ENCODE peak calls at places on chromosomes 11 and 22, in eight cellular contexts. G is right lobe of liver, O is colonic mucosa, T is SJCRH30, Y is left lung, P is tibial nerve, H is cardiac muscle cell, F is brain microvascular endothelial cell. A is an unnamed sample.

GRCh38 chr11:94283678-94284077 is 20.7 kb upstream of the IZUMO1R start:
- DNase-seq in G (no peak), O (no peak), T (no peak), Y (no peak), P (no peak), H (no peak), F (no peak), A (no peak)

GRCh38 chr11:48019597-48019996 is 39.2 kb downstream of the PTPRJ start:
- DNase-seq in G (no peak), O (no peak), T (no peak), Y (no peak), P (no peak), H (no peak), F (no peak), A (no peak)

GRCh38 chr11:12246169-12246568 is 131.2 kb upstream of the PARVA start:
- DNase-seq in G (no peak), O (no peak), T (no peak), Y (no peak), P (no peak), H (no peak), F (no peak), A (no peak)

GRCh38 chr22:23380230-23380573 is 199.9 kb downstream of the IGLL1 start:
- DNase-seq in G (no peak), O (no peak), T (peak), Y (no peak), P (no peak), H (no peak), F (no peak), A (no peak)

GRCh38 chr11:20397281-20397680 is 9.8 kb downstream of the PRMT3 start:
- DNase-seq in G (no peak), O (no peak), T (peak), Y (no peak), P (no peak), H (peak), F (peak), A (no peak)

GRCh38 chr11:26137651-26138050 is 194.3 kb upstream of the ANO3 start:
- DNase-seq in G (no peak), O (no peak), T (no peak), Y (no peak), P (no peak), H (no peak), F (no peak), A (no peak)

GRCh38 chr11:117180020-117180419 is 1.5 kb downstream of the SIDT2 start:
- DNase-seq in G (peak), O (no peak), T (peak), Y (no peak), P (no peak), H (no peak), F (no peak), A (no peak)

GRCh38 chr11:73743045-73743444 is 17.8 kb downstream of the RAB6A start:
- DNase-seq in G (no peak), O (no peak), T (no peak), Y (no peak), P (no peak), H (no peak), F (no peak), A (no peak)

GRCh38 chr11:104782377-104782754 is 115.9 kb downstream of the CASP12 start:
- DNase-seq in G (no peak), O (no peak), T (no peak), Y (no peak), P (no peak), H (no peak), F (no peak), A (no peak)

GRCh38 chr11:103326070-103326794 is 217.0 kb downstream of the DYNC2H1 start:
- DNase-seq in G (no peak), O (peak), T (peak), Y (no peak), P (no peak), H (peak), F (peak), A (no peak)

GRCh38 chr11:134126197-134126822 is 57.4 kb downstream of the JAM3 start:
- DNase-seq in G (no peak), O (no peak), T (peak), Y (no peak), P (no peak), H (no peak), F (peak), A (no peak)

GRCh38 chr22:47000888-47001287 is 238.4 kb downstream of the TBC1D22A start:
- DNase-seq in G (no peak), O (no peak), T (peak), Y (no peak), P (no peak), H (no peak), F (no peak), A (no peak)

GRCh38 chr11:70483077-70483861 is 84.9 kb downstream of the CTTN start:
- DNase-seq in G (no peak), O (no peak), T (peak), Y (peak), P (no peak), H (peak), F (peak), A (no peak)

GRCh38 chr11:67356867-67357561 is 3.7 kb upstream of the POLD4 start:
- DNase-seq in G (peak), O (peak), T (peak), Y (peak), P (no peak), H (peak), F (no peak), A (no peak)

DNA sequence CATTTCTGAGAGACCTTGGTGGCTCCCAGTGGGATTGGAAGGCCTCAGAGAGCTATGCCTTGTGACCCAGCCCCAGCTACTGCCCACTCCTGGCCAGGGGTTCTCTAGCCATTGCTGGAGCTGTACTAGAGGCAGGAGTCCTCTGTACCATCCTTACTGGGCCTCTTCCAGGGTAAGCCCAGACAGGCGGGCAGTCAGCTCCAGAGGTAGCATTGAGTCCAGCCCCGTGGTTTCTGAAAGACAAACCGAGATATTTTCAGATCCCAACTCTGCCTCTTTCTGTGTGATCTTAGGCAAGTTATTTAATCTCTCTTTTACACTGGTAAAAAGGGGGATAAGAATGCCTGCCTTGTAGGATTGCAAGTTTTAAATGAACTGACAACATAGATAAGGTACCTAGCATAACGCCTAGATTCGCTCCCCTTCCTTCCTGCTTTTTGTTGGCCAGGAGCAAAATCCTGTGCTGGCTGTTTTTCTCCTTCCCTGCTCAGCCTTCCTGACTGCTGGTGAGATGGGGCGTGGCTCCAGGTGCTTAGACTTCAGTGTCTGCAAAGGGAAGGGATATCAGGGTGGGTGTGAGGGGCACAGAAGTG is 56.5 kb upstream of the NNMT start:
- DNase-seq in G (no peak), O (no peak), T (no peak), Y (no peak), P (no peak), H (no peak), F (no peak), A (no peak)
- H3K27ac ChIP-seq in G (no peak), O (no peak), T (no peak), Y (no peak), P (no peak), H (no peak), F (no peak), A (no peak)

GRCh38 chr11:65388731-65389130 is 2.3 kb downstream of the FRMD8 start:
- DNase-seq in G (no peak), O (no peak), T (no peak), Y (no peak), P (no peak), H (no peak), F (no peak), A (no peak)
- H3K4me3 ChIP-seq in G (no peak), O (no peak), T (no peak), Y (peak), P (peak), H (no peak), F (peak), A (no peak)

DNA sequence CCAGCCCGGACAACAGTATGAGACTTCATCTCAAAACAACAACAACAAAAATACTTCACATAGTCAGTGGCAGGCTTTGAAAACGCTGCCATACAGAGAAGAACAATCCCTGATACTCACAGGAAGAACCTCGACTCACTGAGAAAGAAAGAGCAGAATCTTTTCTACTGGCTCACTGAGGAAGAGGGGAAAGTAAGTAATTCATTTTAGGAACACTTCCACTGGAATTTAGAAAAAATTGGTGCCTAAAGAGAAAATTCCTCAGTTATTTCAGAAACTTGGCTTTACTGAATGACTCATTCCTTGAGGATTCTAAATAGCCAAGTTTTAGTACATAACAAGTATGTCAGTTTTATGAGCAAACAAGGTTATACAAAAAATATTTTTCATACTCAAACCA is 12.3 kb downstream of the NARS2 start:
- DNase-seq in G (no peak), O (no peak), T (no peak), Y (no peak), P (no peak), H (no peak), F (no peak), A (no peak)
- H3K27ac ChIP-seq in G (no peak), O (peak), T (no peak), Y (peak), P (peak), H (no peak), F (peak), A (peak)

GRCh38 chr11:119445850-119446249 is 22.9 kb upstream of the THY1 start:
- DNase-seq in G (no peak), O (no peak), T (no peak), Y (no peak), P (no peak), H (no peak), F (no peak), A (no peak)
- H3K4me3 ChIP-seq in G (no peak), O (no peak), T (no peak), Y (no peak), P (no peak), H (no peak), F (no peak), A (no peak)

DNA sequence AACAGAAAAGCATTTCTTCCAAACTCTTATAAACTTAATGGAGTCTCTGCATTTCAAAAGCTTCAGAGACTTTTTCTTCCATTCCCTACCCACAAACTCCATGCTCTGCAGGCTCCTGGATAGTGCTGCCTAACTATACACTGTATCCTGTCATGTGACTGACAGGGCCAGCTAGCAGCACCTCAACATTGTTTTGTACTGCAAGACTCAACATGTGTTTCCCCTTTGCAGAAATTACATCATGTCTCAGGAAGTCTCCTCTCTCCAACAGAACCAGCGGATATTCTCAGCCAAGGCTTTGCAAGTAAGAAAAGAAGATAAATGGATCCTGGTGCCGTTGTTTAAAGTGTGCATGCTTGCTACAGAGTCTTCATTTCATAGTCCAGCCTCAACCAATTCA is 164.0 kb upstream of the UBASH3B start:
- DNase-seq in G (no peak), O (no peak), T (peak), Y (no peak), P (no peak), H (no peak), F (peak), A (no peak)
- H3K27ac ChIP-seq in G (no peak), O (no peak), T (no peak), Y (no peak), P (no peak), H (no peak), F (no peak), A (peak)

DNA sequence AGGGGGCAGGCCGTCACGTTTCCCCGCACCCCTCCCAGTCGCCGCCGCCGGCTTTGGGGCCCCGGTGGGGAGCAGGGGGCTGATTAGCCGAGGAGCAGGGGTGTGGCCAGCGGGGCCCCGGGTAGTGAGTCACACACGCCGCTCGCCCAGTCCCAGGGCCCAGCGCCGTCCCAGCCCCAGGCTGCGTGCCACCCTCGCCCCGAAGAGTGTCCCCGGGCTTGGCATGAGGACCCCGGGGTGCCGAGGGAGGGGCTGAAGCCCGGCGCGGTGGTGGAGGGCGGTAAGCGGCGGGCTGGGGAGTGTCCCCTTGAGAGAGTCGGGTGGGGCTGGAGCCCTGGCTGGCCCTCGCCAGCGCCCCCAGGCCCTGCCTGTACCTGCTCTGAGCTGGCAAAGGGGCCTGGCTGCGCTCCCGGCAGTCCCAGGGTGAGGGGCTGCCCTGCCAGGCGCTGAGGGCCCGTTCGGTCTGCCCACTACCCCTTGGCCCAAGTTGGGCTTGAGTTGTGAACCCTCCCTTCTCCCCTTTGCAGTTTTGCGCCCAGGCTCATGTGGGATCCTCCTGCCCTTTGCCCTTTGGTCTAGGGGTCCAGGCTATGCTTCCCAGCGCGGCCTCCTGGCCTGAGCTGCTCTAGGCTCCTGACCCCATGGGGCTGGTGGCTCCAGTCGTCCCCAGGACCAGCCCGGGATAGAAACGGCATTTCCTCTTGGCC is 34.6 kb downstream of the PRDM11 start:
- DNase-seq in G (peak), O (peak), T (peak), Y (peak), P (peak), H (no peak), F (peak), A (no peak)
- H3K4me3 ChIP-seq in G (peak), O (peak), T (peak), Y (peak), P (peak), H (peak), F (peak), A (peak)

GRCh38 chr22:50141462-50141861 is 29.1 kb upstream of the PANX2 start:
- DNase-seq in G (no peak), O (no peak), T (no peak), Y (no peak), P (no peak), H (no peak), F (no peak), A (no peak)
- H3K27ac ChIP-seq in G (no peak), O (no peak), T (no peak), Y (no peak), P (no peak), H (no peak), F (no peak), A (no peak)

DNA sequence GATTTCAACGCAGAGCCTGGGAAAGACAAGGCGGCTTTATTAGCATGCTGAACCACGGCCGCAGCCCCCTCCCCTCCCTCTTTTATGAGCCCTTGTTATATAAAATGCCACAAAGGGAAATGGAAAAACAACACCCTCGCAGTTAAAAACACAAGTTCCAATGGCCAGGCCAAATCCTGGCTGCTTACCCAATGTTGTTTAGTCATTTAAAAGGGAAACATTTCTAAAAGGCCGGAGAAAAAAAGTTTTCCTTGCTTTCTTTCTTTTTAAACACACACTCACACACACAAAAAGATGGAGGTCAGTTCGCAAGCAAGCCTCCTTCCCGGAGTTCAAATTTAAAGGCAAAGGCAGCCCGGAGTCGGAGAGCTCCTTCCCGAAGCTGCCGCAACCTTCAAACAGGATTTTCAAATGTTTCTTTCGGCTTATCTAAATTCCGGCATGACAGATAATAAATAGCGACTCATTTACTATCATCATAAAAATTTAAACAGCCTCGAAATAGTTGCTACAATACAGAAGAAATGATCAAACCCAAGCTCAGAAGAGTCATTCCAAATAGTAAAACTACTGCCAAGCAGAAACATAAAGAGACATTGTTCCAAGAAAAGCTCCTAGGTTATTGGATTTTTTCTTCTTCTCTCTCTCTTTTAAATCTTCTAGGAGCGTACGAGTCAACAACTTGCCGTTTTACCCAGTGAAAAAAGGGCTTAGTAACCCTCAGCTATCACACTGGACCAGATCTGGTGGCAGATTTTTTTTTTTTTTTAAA is 3.5 kb downstream of the PHF21B start:
- DNase-seq in G (no peak), O (no peak), T (no peak), Y (no peak), P (no peak), H (peak), F (no peak), A (no peak)
- H3K4me3 ChIP-seq in G (no peak), O (no peak), T (no peak), Y (no peak), P (peak), H (peak), F (no peak), A (peak)

GRCh38 chr11:125463590-125464265 is 32.3 kb downstream of the FEZ1 start:
- DNase-seq in G (no peak), O (no peak), T (no peak), Y (no peak), P (no peak), H (no peak), F (no peak), A (no peak)

GRCh38 chr11:125464266-125464662 is 31.8 kb downstream of the FEZ1 start:
- DNase-seq in G (no peak), O (no peak), T (no peak), Y (no peak), P (no peak), H (no peak), F (peak), A (no peak)

GRCh38 chr11:125465254-125465653 is 30.8 kb downstream of the FEZ1 start:
- DNase-seq in G (no peak), O (no peak), T (no peak), Y (no peak), P (no peak), H (no peak), F (no peak), A (no peak)

GRCh38 chr11:125464671-125465070 is 31.4 kb downstream of the FEZ1 start:
- DNase-seq in G (no peak), O (no peak), T (no peak), Y (no peak), P (no peak), H (no peak), F (no peak), A (no peak)

GRCh38 chr11:125465701-125466100 is 30.4 kb downstream of the FEZ1 start:
- DNase-seq in G (no peak), O (no peak), T (no peak), Y (no peak), P (no peak), H (no peak), F (no peak), A (no peak)
- H3K27ac ChIP-seq in G (no peak), O (no peak), T (no peak), Y (no peak), P (no peak), H (no peak), F (no peak), A (no peak)

DNA sequence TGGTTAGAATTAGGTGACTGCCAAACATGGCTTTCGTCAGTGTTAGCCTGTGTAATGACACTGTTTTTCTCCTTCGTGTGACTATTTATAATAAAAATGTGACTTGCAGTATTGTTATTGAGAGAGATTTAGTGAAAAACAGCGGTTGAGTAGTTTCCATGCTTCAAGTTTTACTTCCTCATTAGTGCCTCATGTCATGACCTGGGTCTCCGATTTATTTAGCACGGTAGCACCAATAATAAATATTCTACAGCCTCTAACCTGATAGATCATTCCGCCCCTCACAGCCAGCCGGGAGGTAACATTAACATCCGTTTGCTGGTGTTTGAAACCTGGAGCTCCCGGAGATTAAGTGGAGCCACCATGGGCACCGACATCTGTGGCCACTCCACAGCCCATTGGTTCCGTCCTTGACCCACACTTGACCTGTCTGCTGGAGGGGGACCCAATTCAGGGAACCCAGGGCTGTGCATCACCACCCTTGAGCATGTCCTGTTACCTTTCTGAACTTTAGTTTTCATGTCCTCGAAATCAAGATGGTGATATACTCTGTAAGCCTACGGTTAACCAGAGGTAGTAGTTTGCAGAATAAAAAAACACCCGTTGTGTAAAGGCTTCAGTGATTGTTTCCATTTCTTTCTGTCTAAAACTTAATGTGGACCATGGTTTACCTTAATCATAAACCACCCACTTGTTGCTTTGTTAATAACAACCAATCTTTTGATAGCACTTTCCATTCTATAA is 104.1 kb downstream of the ATXN10 start:
- DNase-seq in G (no peak), O (no peak), T (no peak), Y (no peak), P (no peak), H (no peak), F (no peak), A (no peak)
- H3K4me3 ChIP-seq in G (no peak), O (no peak), T (no peak), Y (no peak), P (no peak), H (no peak), F (no peak), A (no peak)